ENCODE peak calls at places on chromosome 15, in four cellular contexts. N, K, F and H are unnamed samples.

GRCh38 chr15:69593981-69594966 is 141.7 kb downstream of the RPLP1 start:
- DNase-seq in N (peak), F (no peak), K (peak), H (no peak)

GRCh38 chr15:60945196-60945595 is 283.9 kb downstream of the RORA start:
- DNase-seq in K (peak), N (no peak), F (no peak), H (no peak)

GRCh38 chr15:68310811-68311463 is 33.4 kb downstream of the FEM1B start:
- DNase-seq in N (no peak), F (no peak), K (peak), H (no peak)

GRCh38 chr15:25249236-25250010 is 189.4 kb downstream of the UBE3A start:
- DNase-seq in F (no peak), K (no peak), N (no peak), H (no peak)

GRCh38 chr15:28929200-28929599 is 43.4 kb downstream of the APBA2 start:
- DNase-seq in K (no peak), N (no peak), F (no peak), H (no peak)

GRCh38 chr15:43991235-43991634 is 164.4 kb downstream of the WDR76 start:
- DNase-seq in K (no peak), N (no peak), F (no peak), H (no peak)

GRCh38 chr15:58770519-58770856 is 614 bp upstream of the MINDY2 start:
- DNase-seq in N (no peak), K (no peak), F (peak), H (peak)

GRCh38 chr15:96336643-96337353 is 6.3 kb downstream of the NR2F2 start:
- DNase-seq in F (no peak), K (peak), N (peak), H (no peak)

GRCh38 chr15:101000271-101000681 is 81.1 kb downstream of the LRRK1 start:
- DNase-seq in N (no peak), F (no peak), K (no peak), H (peak)

GRCh38 chr15:65954289-65954741 is 85.0 kb downstream of the RAB11A start:
- DNase-seq in F (no peak), K (no peak), N (no peak), H (no peak)

GRCh38 chr15:53581513-53581912 is 177.9 kb downstream of the WDR72 start:
- DNase-seq in K (no peak), N (no peak), F (no peak), H (no peak)

GRCh38 chr15:96735621-96736020 is 405.1 kb downstream of the NR2F2 start:
- DNase-seq in F (no peak), K (no peak), N (no peak), H (no peak)

GRCh38 chr15:36361351-36361870 is 218.0 kb upstream of the CDIN1 start:
- DNase-seq in K (no peak), F (no peak), N (no peak), H (peak)

GRCh38 chr15:67127334-67127664 is 61.9 kb downstream of the SMAD3 start:
- DNase-seq in N (no peak), F (no peak), K (peak), H (no peak)

GRCh38 chr15:69056365-69056764 is 41.9 kb downstream of the NOX5 start:
- DNase-seq in N (no peak), F (no peak), K (no peak), H (no peak)

GRCh38 chr15:80695099-80695910 is at the start of gene ABHD17C:
- DNase-seq in N (peak), K (peak), F (peak), H (peak)

GRCh38 chr15:74129411-74130088 is 836 bp upstream of the ISLR2 start:
- DNase-seq in F (no peak), K (no peak), N (no peak), H (no peak)

GRCh38 chr15:60821462-60822061 is 342.6 kb upstream of the ICE2 start:
- DNase-seq in F (no peak), N (no peak), K (no peak), H (no peak)

GRCh38 chr15:84910928-84911623 is 26.6 kb downstream of the SLC28A1 start:
- DNase-seq in F (no peak), N (no peak), K (no peak), H (no peak)

GRCh38 chr15:70530035-70530499 is 233.3 kb downstream of the UACA start:
- DNase-seq in F (no peak), N (no peak), K (no peak), H (no peak)

GRCh38 chr15:60511351-60512157 is 32.6 kb upstream of the ICE2 start:
- DNase-seq in K (no peak), N (no peak), F (no peak), H (no peak)

GRCh38 chr15:90201150-90201943 is at the start of gene SEMA4B:
- DNase-seq in K (peak), N (peak), F (peak), H (no peak)
- TF ChIP-seq CTCF in K (no peak), N (no peak), F (no peak), H (no peak)

GRCh38 chr15:76967067-76967466 is 27.9 kb upstream of the PSTPIP1 start:
- DNase-seq in K (no peak), N (no peak), F (no peak), H (no peak)

GRCh38 chr15:76964157-76964556 is 30.8 kb upstream of the PSTPIP1 start:
- DNase-seq in K (no peak), F (no peak), N (no peak), H (no peak)

GRCh38 chr15:76962337-76963013 is 30.9 kb downstream of the RCN2 start:
- DNase-seq in N (no peak), K (no peak), F (no peak), H (no peak)

GRCh38 chr15:76963596-76963995 is 31.3 kb upstream of the PSTPIP1 start:
- DNase-seq in K (no peak), F (no peak), N (peak), H (no peak)

DNA sequence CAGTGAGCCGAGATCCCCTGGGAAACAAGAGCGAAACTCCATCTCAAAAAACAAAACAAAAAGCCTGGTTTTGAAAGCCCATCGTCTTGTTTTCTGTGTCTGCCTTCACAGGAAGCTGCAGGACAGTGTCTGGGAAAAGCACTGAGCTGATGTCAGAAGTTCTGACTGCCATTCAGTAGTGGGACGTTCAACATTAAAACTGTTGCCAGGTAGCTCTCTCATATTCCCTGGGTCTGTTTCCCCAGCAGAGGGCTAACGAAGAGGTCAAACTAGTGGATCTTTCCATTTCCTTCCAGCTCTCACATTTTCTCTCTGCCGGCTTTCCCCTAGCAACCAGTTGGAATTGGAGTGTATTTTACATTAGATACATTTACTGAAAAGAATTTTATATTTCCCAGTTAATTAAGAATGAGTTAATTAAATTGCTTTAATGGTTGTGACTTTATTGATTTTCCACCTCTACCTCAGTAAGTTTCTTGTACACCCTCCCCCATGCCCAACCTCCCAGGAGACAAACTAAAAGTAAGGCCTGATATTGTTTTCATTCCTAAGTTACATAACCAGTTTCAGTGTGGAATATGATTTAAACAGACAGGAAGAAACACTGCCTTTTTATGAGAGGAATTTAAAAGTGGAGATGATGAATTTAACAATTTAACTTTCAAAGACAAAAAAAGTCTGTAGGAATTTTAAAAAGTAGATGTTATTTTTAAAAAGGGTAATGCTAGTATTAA is 29.9 kb downstream of the RCN2 start:
- DNase-seq in K (no peak), F (no peak), N (no peak), H (no peak)
- TF ChIP-seq CTCF in K (no peak), F (no peak), N (no peak), H (no peak)

GRCh38 chr15:31101262-31102048 is at the start of gene TRPM1:
- DNase-seq in F (no peak), K (no peak), N (no peak), H (no peak)
- TF ChIP-seq CTCF in F (no peak), K (no peak), N (no peak), H (no peak)

GRCh38 chr15:81968691-81969090 is 77.1 kb downstream of the MEX3B start:
- DNase-seq in F (no peak), K (no peak), N (no peak), H (no peak)

GRCh38 chr15:81962438-81962837 is 83.4 kb downstream of the MEX3B start:
- DNase-seq in K (no peak), F (no peak), N (no peak), H (no peak)

DNA sequence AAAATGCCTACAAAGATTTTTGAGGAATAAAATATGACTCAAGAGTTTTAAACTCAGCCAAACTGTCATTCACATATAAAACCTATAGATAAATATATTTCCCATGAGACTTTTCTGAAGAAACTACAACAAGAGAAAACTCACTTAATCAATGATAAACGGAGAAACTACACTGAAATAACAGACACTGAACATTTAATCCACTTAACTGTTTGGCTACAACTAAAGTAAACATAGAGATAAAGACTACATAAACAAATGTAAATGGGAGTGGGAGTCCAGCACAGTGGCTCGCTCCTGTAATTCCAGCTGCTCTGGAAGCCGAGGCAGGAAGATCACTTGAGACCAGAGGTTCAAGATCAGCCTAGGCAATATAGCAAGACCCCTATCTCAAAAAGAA is 79.2 kb downstream of the MEX3B start:
- DNase-seq in F (no peak), N (no peak), K (no peak), H (no peak)
- TF ChIP-seq CTCF in F (no peak), N (no peak), K (no peak), H (no peak)